ENCODE peak calls at places on chromosome 17, in five cellular contexts. T, S, L, N and B are unnamed samples. For H3K27me3, the result is how much of the 10 kb centered on the place peaks cover.

GRCh38 chr17:78817123-78817522 is 23.5 kb downstream of the USP36 start:
- DNase-seq in T (peak), S (no peak), L (no peak), N (no peak), B (no peak)

GRCh38 chr17:77770331-77771105 is 188.0 kb upstream of the TNRC6C start:
- DNase-seq in T (no peak), S (no peak), L (no peak), N (no peak), B (no peak)

GRCh38 chr17:17198281-17198680 is 7.9 kb downstream of the PLD6 start:
- DNase-seq in T (no peak), S (no peak), L (no peak), N (no peak), B (no peak)

GRCh38 chr17:77109159-77110005 is 31.4 kb upstream of the SEC14L1 start:
- DNase-seq in T (no peak), S (no peak), L (no peak), N (no peak), B (no peak)

GRCh38 chr17:8294361-8294760 is 839 bp downstream of the SLC25A35 start:
- DNase-seq in T (no peak), S (no peak), L (no peak), N (no peak), B (no peak)

GRCh38 chr17:30819941-30820705 is 4.4 kb downstream of the CRLF3 start:
- DNase-seq in T (no peak), S (no peak), L (no peak), N (no peak), B (no peak)

GRCh38 chr17:16991349-16992009 is 19.6 kb upstream of the TNFRSF13B start:
- DNase-seq in T (peak), S (peak), L (peak), N (peak), B (peak)

GRCh38 chr17:29726721-29727252 is 104.1 kb upstream of the CORO6 start:
- DNase-seq in T (no peak), S (no peak), L (no peak), N (no peak), B (peak)

GRCh38 chr17:65332375-65332774 is 195.2 kb downstream of the RGS9 start:
- DNase-seq in T (no peak), S (no peak), L (no peak), N (no peak), B (no peak)

GRCh38 chr17:19421926-19422325 is 10.9 kb downstream of the RNF112 start:
- DNase-seq in T (no peak), S (no peak), L (no peak), N (no peak), B (no peak)

GRCh38 chr17:31579265-31579664 is 187.8 kb downstream of the RAB11FIP4 start:
- DNase-seq in T (no peak), S (no peak), L (no peak), N (no peak), B (peak)

GRCh38 chr17:3740611-3741073 is 16.9 kb downstream of the HASPIN start:
- DNase-seq in T (no peak), S (no peak), L (no peak), N (no peak), B (no peak)

DNA sequence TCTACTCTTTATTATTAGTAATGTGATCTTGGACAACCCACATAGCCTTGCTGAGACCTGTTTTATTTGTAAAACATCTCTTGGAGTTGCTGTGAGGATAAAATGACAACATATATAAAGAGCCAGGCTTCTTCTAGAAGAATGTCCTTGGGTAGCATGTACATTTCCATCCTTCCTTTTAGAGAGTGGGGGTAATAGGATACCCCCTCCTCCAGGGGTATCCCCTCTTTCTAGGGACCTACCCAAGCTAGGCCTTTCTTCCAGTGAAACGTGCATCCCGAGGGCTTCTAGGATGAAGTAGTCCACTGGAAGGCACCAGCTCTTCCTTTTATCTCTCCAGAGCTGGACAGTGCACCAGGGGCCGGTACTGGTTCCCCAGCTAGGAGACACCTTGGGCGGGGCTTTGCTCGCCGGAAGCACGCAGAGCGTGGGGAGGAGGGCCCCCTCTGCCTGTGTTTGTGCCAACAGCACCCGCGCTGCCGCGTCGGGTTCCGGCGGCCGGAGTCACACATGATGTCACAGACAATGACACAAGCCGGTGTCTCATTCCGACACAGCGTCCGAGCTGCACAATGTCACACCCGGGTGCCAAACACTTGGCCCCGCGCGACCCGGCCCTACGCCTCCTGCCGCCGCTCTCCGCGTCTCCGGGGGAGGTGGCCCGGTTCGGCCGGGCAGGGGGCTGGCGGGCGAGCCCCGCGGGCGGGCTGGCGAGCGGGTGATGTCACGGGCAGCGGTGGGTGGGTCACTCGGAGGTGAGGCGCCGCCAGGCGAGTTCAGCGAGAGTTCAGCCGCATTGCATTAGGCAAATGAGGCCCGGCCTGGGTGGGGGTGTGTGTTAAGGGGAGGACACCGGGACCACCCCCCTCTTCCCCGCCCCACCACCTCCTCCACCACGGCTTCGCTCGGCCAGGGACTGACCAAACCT is 23.4 kb downstream of the GJD3 start:
- DNase-seq in T (peak), S (peak), L (peak), N (no peak), B (peak)
- H3K27me3 ChIP-seq in T (under half), S (under half), L (under half), N (half or more), B (under half)

GRCh38 chr17:6862122-6862521 is 30.6 kb upstream of the TEKT1 start:
- DNase-seq in T (no peak), S (no peak), L (no peak), N (no peak), B (no peak)
- H3K4me3 ChIP-seq in T (no peak), S (no peak), L (no peak), N (no peak), B (no peak)

GRCh38 chr17:82647593-82648164 is 565 bp downstream of the WDR45B start:
- DNase-seq in T (no peak), S (peak), L (peak), N (no peak), B (peak)

GRCh38 chr17:82648165-82648668 is at the start of gene WDR45B:
- DNase-seq in T (peak), S (peak), L (peak), N (peak), B (peak)

GRCh38 chr17:82648761-82649474 is 674 bp upstream of the WDR45B start:
- DNase-seq in T (no peak), S (peak), L (peak), N (no peak), B (peak)

GRCh38 chr17:82650723-82651122 is 2.5 kb upstream of the WDR45B start:
- DNase-seq in T (no peak), S (no peak), L (no peak), N (no peak), B (no peak)

GRCh38 chr17:82649501-82650261 is 1.4 kb upstream of the WDR45B start:
- DNase-seq in T (no peak), S (no peak), L (peak), N (no peak), B (no peak)
- H3K27me3 ChIP-seq in T (under half), S (under half), L (under half), N (under half), B (under half)

GRCh38 chr17:80789356-80789902 is 202.2 kb upstream of the CHMP6 start:
- DNase-seq in T (no peak), S (no peak), L (peak), N (no peak), B (peak)

GRCh38 chr17:80792373-80792781 is 199.3 kb upstream of the CHMP6 start:
- DNase-seq in T (no peak), S (no peak), L (peak), N (no peak), B (no peak)

GRCh38 chr17:80790981-80791742 is 200.5 kb upstream of the CHMP6 start:
- DNase-seq in T (no peak), S (no peak), L (peak), N (no peak), B (no peak)

GRCh38 chr17:80791758-80792284 is 199.8 kb upstream of the CHMP6 start:
- DNase-seq in T (no peak), S (peak), L (peak), N (no peak), B (peak)

GRCh38 chr17:80790021-80790765 is 201.4 kb upstream of the CHMP6 start:
- DNase-seq in T (no peak), S (no peak), L (no peak), N (no peak), B (no peak)
- H3K4me3 ChIP-seq in T (peak), S (no peak), L (no peak), N (no peak), B (no peak)

GRCh38 chr17:74198694-74199093 is 4.8 kb upstream of the RPL38 start:
- DNase-seq in T (no peak), S (no peak), L (no peak), N (no peak), B (no peak)

GRCh38 chr17:74199306-74200092 is 4.0 kb upstream of the RPL38 start:
- DNase-seq in T (peak), S (peak), L (peak), N (no peak), B (peak)

GRCh38 chr17:74200112-74200511 is 3.4 kb upstream of the RPL38 start:
- DNase-seq in T (no peak), S (no peak), L (no peak), N (no peak), B (no peak)

GRCh38 chr17:74196541-74197310 is 6.8 kb upstream of the RPL38 start:
- DNase-seq in T (no peak), S (no peak), L (no peak), N (no peak), B (no peak)

DNA sequence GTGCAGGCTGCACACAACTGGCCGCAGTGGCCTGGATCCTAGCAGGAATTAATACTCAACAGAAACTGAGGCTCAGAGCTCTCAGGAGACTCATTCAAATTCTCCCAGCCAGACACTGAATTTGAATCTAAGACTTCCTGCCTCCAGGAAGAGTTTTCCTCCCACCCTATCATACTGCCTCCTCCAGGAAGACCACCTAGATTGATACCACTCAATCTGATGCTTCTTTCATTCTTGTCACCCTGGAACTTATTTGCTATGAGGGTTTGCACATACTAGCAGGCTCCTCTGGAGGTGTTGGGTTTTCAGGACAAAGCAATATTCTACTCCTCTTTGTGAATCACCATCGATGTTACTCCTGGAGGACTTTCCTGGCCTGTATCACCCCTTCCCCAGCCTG is 5.7 kb upstream of the RPL38 start:
- DNase-seq in T (no peak), S (no peak), L (no peak), N (no peak), B (no peak)
- H3K27me3 ChIP-seq in T (under half), S (under half), L (under half), N (under half), B (half or more)

GRCh38 chr17:34979153-34979552 is 1.2 kb upstream of the LIG3 start:
- DNase-seq in T (no peak), S (no peak), L (no peak), N (no peak), B (no peak)
- H3K4me3 ChIP-seq in T (no peak), S (no peak), L (no peak), N (no peak), B (no peak)

GRCh38 chr17:15143524-15143923 is 121.6 kb downstream of the PMP22 start:
- DNase-seq in T (no peak), S (no peak), L (no peak), N (no peak), B (no peak)
- H3K27me3 ChIP-seq in T (under half), S (under half), L (under half), N (under half), B (under half)

DNA sequence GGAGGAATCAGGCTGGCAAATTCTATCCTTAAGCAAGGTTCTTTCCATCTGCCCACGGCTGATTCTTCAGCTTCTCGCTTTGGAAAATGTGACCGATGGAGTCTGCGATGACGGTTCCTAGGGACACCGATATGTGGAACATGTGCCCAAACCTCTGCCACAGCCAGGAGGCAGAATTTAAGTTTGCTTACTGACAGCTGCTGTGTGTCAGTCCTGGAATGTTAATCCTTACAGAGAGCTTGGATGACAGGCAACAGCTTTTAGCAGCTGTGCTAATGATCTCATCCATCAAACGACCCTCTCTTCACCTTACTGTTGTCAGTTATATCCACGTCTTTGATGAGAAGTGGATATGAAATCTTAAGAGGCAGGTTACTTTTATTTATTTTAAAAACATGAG is 11.4 kb upstream of the MYH13 start:
- DNase-seq in T (no peak), S (no peak), L (no peak), N (peak), B (no peak)
- H3K4me3 ChIP-seq in T (no peak), S (no peak), L (no peak), N (no peak), B (no peak)